ENCODE peak calls at places on chromosomes 16 and 17, in six cellular contexts. Z is A549, S is GM12878, P is HCT116, L is H1, V is K562. X is an unnamed sample.

GRCh38 chr17:78689029-78689428 is 93.0 kb downstream of the CYTH1 start:
- DNase-seq in Z (no peak), S (no peak), P (no peak), L (no peak), V (no peak), X (no peak)

GRCh38 chr17:16820161-16820877 is 130.3 kb downstream of the CCDC144A start:
- DNase-seq in Z (no peak), S (no peak), P (no peak), L (no peak), V (no peak), X (no peak)

GRCh38 chr17:77779711-77780539 is 178.6 kb upstream of the TNRC6C start:
- DNase-seq in Z (no peak), S (no peak), P (no peak), L (no peak), V (no peak), X (no peak)

GRCh38 chr16:27441276-27441675 is 39.3 kb downstream of the IL21R start:
- DNase-seq in Z (no peak), S (no peak), P (no peak), L (no peak), V (no peak), X (no peak)

GRCh38 chr17:39083270-39083669 is 68.2 kb downstream of the PLXDC1 start:
- DNase-seq in Z (no peak), S (no peak), P (no peak), L (no peak), V (no peak), X (no peak)

GRCh38 chr17:35890774-35891155 is 10.6 kb upstream of the CCL5 start:
- DNase-seq in Z (no peak), S (no peak), P (no peak), L (no peak), V (no peak), X (no peak)

GRCh38 chr16:89881368-89881730 is 8.0 kb downstream of the TCF25 start:
- DNase-seq in Z (no peak), S (no peak), P (no peak), L (no peak), V (no peak), X (no peak)

GRCh38 chr16:84687715-84688114 is 12.1 kb upstream of the USP10 start:
- DNase-seq in Z (no peak), S (peak; percentile 76), P (no peak), L (no peak), V (no peak), X (peak; percentile 68)

GRCh38 chr17:9862191-9862590 is 36.5 kb downstream of the GLP2R start:
- DNase-seq in Z (no peak), S (no peak), P (no peak), L (peak; percentile 4), V (no peak), X (no peak)

GRCh38 chr17:12866244-12866643 is 76.9 kb downstream of the ARHGAP44 start:
- DNase-seq in Z (no peak), S (no peak), P (no peak), L (no peak), V (no peak), X (no peak)
- TF ChIP-seq MAX in Z (no peak), S (no peak), P (no peak), L (no peak), V (no peak), X (no peak)

GRCh38 chr17:13734880-13735279 is 133.2 kb upstream of the HS3ST3A1 start:
- DNase-seq in Z (no peak), S (no peak), P (no peak), L (no peak), V (no peak), X (no peak)
- TF ChIP-seq POLR2A in Z (no peak), S (no peak), P (no peak), L (no peak), V (no peak), X (no peak)

GRCh38 chr17:7687072-7687907 is at the start of gene TP53:
- DNase-seq in Z (peak; percentile 91), S (peak; percentile 82), P (peak; percentile 91), L (peak; percentile 93), V (peak; percentile 81), X (peak; percentile 91)
- TF ChIP-seq CTCF in Z (no peak), S (no peak), P (no peak), L (no peak), V (no peak), X (no peak)

DNA sequence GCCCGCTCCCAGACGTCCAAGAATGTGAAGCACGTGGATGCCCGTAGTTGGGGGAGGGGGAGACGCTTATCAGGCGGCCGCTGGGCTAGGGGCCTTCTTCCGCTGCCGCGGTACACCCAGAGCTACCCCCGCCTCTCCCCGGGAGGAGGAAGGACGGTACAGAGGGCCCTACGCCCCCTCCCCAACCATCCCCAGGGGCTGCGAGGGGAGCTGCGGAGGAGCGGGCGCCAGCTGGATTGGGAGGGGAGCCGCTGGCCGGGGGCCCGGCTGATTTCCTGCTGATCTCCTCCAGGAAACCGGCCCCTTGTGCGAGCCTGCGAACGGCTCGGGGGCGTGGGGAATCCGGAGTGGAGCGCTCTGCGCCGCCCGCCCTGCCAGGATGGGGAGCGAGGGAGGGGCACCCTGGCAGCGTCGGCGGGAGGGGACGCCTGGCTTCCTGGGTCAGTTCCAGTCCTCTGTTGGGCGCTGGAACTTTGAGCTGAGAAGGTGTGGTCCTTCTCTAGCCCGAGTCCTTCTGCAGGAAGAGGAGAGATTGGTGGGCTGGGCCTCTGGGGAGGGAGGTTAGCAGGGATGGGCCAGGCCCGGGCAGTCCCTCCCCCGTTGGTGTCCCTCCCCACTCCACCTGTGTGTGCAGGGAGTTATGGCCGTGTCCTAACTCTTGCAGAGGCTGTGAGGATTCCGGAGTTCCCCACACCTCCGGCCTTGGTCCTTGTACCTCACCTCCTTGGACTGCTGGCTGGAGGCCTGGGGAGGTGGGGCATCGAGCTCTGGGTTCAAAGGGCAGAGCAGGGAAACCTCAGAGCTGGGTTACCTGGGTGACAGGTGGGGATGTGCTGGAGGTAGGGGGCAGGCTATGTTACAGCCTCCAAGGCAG is 19.1 kb downstream of the GJD3 start:
- DNase-seq in Z (peak; percentile 85), S (no peak), P (no peak), L (peak; percentile 87), V (peak; percentile 84), X (peak; percentile 76)
- TF ChIP-seq MAX in Z (peak; percentile 96), S (no peak), P (peak; percentile 57), L (peak; percentile 97), V (peak; percentile 81), X (peak; percentile 87)

DNA sequence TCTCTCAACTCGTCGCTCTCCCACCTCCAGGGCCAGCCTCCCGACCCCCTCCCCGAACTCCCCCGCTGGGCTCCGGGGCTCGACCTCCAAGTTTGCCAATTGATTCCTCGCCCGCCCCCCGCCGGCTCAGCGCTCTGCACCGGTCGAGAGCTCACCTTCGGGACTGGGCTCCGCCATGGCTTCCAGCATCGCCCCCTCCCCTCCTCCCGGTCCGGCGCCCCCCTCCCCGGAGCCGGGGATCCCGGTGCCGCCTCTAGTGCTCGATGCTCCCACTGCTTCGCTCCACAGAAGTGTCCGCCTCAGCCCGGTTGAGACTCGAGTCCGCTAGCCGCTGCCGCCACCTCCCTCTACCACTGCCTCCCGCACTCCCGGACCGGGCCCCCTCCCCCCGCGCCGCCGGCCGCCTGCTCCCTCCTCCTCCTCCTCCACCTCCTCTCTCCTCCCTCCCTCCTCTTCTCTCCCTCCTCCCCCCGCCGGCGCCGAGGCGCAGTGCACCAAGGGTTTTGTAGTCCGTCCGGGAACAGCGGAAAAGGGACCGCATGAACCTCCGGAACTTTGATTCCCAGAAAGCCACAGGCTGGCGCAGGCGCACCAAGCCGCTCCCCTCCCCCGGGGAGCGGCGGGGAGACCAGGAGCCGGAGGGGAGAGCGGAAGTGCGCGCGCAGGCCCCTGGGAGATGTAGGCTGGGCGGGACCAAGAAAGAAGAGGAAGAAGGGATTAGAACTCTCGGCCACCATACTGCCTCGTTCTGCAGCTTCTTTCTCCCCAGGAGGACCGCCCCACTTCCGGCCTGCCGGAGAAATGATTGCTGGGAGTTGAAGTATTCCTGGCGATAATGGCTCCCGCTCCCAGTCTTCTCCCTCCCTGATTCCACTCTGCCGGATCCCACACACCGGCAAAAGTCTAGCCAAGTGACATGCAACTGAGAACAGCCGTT is at the start of gene PHF23:
- DNase-seq in Z (peak; percentile 100), S (peak; percentile 97), P (peak; percentile 99), L (peak; percentile 94), V (peak; percentile 96), X (peak; percentile 97)
- TF ChIP-seq POLR2A in Z (peak; percentile 70), S (peak; percentile 70), P (no peak), L (peak; percentile 36), V (peak; percentile 73), X (no peak)

GRCh38 chr17:48043171-48043570 is 5.0 kb upstream of the NFE2L1 start:
- DNase-seq in Z (no peak), S (no peak), P (no peak), L (no peak), V (no peak), X (peak; percentile 78)
- TF ChIP-seq CTCF in Z (no peak), S (no peak), P (no peak), L (no peak), V (no peak), X (no peak)

DNA sequence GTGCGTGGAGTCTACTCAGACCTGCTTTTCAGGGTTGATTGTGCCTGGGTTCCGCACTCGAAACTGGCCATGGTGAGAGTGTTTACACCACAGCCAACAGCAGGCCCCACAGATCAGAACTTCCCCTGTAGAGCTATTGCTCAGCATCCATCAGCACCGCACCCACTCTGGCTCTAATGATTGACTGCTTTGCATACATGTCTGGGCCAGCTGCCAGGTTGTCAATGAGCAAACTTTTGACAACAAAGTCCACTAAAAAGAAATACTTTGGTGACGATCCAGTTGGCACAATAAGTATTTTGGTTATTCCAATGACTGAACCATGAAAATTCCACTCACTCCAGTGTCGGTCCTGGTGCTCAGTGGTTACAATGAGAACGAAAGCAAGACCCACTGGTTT is 190.7 kb downstream of the FOXL1 start:
- DNase-seq in Z (no peak), S (peak; percentile 8), P (no peak), L (no peak), V (no peak), X (no peak)
- TF ChIP-seq MAX in Z (no peak), S (no peak), P (no peak), L (no peak), V (no peak), X (no peak)

GRCh38 chr16:1826691-1827573 is at the start of the genes FAHD1 and HAGH:
- DNase-seq in Z (peak; percentile 99), S (peak; percentile 66), P (peak; percentile 89), L (peak; percentile 95), V (peak; percentile 100), X (peak; percentile 95)
- TF ChIP-seq POLR2A in Z (peak; percentile 79), S (peak; percentile 84), P (peak; percentile 24), L (peak; percentile 73), V (peak; percentile 72), X (peak; percentile 46)

X was measured in NB4.